ENCODE peak calls at places on chromosomes 7 and 10, in four cellular contexts. O, F, S and G are unnamed samples.

GRCh38 chr10:4652111-4653010 is 173.6 kb upstream of the AKR1E2 start:
- DNase-seq in O (no peak), F (no peak), S (no peak), G (no peak)

GRCh38 chr10:72308320-72308987 is 34.7 kb downstream of the DDIT4 start:
- DNase-seq in O (peak; percentile 82), F (peak; percentile 72), S (peak; percentile 64), G (no peak)

GRCh38 chr10:124639206-124639605 is 105.0 kb downstream of the FAM53B start:
- DNase-seq in O (no peak), F (no peak), S (no peak), G (no peak)

GRCh38 chr7:130272456-130273080 is 5.9 kb downstream of the CPA2 start:
- DNase-seq in O (no peak), F (no peak), S (no peak), G (no peak)

GRCh38 chr10:31018977-31019376 is 12.7 kb downstream of the ZNF438 start:
- DNase-seq in O (no peak), F (no peak), S (peak; percentile 81), G (no peak)

GRCh38 chr10:61744469-61744868 is 81.7 kb downstream of the CABCOCO1 start:
- DNase-seq in O (no peak), F (peak; percentile 35), S (no peak), G (no peak)

GRCh38 chr10:4352566-4352961 is 473.4 kb upstream of the AKR1E2 start:
- DNase-seq in O (no peak), F (no peak), S (no peak), G (no peak)

GRCh38 chr7:104548861-104549260 is 220.5 kb downstream of the LHFPL3 start:
- DNase-seq in O (peak; percentile 1), F (no peak), S (no peak), G (no peak)

GRCh38 chr7:26326211-26326610 is 34.5 kb downstream of the SNX10 start:
- DNase-seq in O (no peak), F (no peak), S (no peak), G (no peak)

GRCh38 chr10:59678884-59679301 is 30.8 kb downstream of the SLC16A9 start:
- DNase-seq in O (no peak), F (no peak), S (no peak), G (no peak)

GRCh38 chr10:74869635-74870034 is 43.2 kb downstream of the KAT6B start:
- DNase-seq in O (no peak), F (no peak), S (no peak), G (no peak)

GRCh38 chr7:47329320-47329926 is 252.5 kb downstream of the TNS3 start:
- DNase-seq in O (no peak), F (no peak), S (no peak), G (no peak)
- TF ChIP-seq TCF7L2 in O (no peak), F (no peak), S (no peak), G (no peak)

GRCh38 chr7:47804767-47805545 is 143.3 kb downstream of the PKD1L1 start:
- DNase-seq in O (no peak), F (no peak), S (no peak), G (no peak)
- TF ChIP-seq TCF7L2 in O (no peak), F (no peak), S (no peak), G (no peak)

GRCh38 chr10:69375307-69376151 is 41.2 kb downstream of the TACR2 start:
- DNase-seq in O (no peak), F (peak; percentile 59), S (no peak), G (no peak)

GRCh38 chr10:69374931-69375306 is 41.8 kb downstream of the TACR2 start:
- DNase-seq in O (no peak), F (no peak), S (no peak), G (no peak)

GRCh38 chr10:69376662-69377061 is 40.1 kb downstream of the TACR2 start:
- DNase-seq in O (no peak), F (no peak), S (no peak), G (no peak)

GRCh38 chr10:69374242-69374641 is 42.5 kb downstream of the TACR2 start:
- DNase-seq in O (no peak), F (no peak), S (no peak), G (no peak)

DNA sequence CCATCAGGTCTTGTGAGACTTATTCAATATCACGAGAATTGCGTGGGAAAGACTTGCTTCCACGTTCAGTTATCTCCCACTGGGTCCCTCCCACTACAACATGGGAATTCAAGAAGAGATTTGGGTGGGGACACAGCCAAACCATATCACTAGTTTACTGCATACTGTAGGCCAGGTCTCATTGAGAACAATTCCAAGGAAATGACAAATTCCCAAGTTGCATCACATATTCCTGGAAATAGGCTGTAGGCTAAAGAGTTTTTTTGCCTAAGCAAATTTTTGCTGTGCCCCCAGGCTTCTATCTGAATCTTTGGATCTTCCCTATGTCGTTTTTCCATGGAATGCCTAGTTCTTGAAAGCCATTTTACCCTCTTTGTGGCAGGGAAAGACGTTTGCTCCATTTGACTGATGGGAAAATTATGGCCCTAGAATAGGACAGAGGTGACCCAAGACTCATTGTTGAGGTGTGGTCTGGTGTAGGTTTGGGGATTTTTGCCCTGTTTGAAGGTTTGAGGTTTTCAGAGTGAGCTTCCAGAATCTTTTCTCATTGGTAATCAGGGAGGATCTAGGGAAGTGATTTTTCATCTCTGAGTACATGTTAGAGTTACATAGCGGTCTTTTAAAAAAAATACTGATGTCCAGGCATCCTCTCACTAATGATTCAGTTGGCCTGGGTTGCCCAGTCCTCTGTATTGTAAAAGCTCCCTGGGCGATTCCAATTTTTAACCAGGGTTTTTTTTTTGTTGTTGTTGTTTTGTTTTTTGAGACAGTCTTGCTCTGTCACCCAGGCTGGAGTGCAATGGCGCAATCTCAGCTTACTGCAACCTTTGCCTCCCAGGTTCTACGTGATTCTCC is 44.4 kb downstream of the TACR2 start:
- DNase-seq in O (no peak), F (no peak), S (no peak), G (no peak)
- TF ChIP-seq TCF7L2 in O (no peak), F (no peak), S (no peak), G (no peak)

DNA sequence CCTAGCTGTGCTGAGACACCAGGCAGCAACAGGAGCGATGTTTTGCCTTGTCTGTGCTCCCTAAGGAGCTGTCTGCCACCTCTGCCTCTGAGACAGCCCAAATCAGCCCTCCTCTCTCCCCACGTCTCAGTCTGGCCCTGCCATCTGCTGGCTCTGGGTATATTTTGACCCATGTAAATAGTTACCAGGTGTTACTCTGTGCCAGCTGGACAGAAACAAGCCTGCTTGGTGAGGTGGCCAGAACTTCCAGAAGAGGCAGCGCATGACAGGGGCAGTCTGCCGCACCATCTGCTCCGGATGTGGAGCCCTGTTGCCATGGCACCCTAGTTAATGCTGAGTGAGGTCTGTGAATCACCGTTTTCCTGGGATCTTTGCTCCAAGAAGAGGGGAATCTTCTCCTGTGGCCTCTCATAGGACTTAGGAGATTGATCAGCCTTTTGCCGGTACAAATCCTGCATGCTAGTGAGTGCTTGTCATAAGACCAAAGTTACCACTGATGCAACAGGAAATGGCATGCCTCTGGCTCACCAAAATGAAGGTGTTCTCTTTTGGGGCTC is 31.8 kb downstream of the GSTO2 start:
- DNase-seq in O (no peak), F (no peak), S (no peak), G (no peak)
- TF ChIP-seq TCF7L2 in O (no peak), F (no peak), S (no peak), G (no peak)

GRCh38 chr10:45000138-45000763 is 472 bp upstream of the ZNF22 start:
- DNase-seq in O (no peak), F (no peak), S (no peak), G (no peak)

GRCh38 chr10:45003432-45004000 is 2.8 kb downstream of the ZNF22 start:
- DNase-seq in O (no peak), F (no peak), S (no peak), G (no peak)

GRCh38 chr10:45000764-45001381 is at the start of gene ZNF22:
- DNase-seq in O (no peak), F (peak; percentile 95), S (no peak), G (no peak)

GRCh38 chr10:45004661-45005060 is 3.9 kb downstream of the ZNF22 start:
- DNase-seq in O (no peak), F (no peak), S (peak; percentile 55), G (no peak)

GRCh38 chr10:45001382-45002148 is 842 bp downstream of the ZNF22 start:
- DNase-seq in O (no peak), F (peak; percentile 50), S (no peak), G (peak; percentile 62)
- TF ChIP-seq TCF7L2 in O (no peak), F (no peak), S (no peak), G (no peak)

GRCh38 chr10:119723161-119723560 is 2.7 kb upstream of the INPP5F start:
- DNase-seq in O (no peak), F (no peak), S (no peak), G (no peak)

GRCh38 chr10:119725550-119726290 is at the start of gene INPP5F:
- DNase-seq in O (peak; percentile 97), F (peak; percentile 97), S (peak; percentile 95), G (peak; percentile 89)

GRCh38 chr10:119726291-119727261 is 726 bp downstream of the INPP5F start:
- DNase-seq in O (no peak), F (peak; percentile 61), S (no peak), G (no peak)

GRCh38 chr10:119723624-119724023 is 2.2 kb upstream of the INPP5F start:
- DNase-seq in O (no peak), F (no peak), S (peak; percentile 48), G (no peak)

GRCh38 chr10:119724630-119725549 is 960 bp upstream of the INPP5F start:
- DNase-seq in O (no peak), F (no peak), S (peak; percentile 37), G (no peak)
- TF ChIP-seq TCF7L2 in O (no peak), F (no peak), S (no peak), G (no peak)

DNA sequence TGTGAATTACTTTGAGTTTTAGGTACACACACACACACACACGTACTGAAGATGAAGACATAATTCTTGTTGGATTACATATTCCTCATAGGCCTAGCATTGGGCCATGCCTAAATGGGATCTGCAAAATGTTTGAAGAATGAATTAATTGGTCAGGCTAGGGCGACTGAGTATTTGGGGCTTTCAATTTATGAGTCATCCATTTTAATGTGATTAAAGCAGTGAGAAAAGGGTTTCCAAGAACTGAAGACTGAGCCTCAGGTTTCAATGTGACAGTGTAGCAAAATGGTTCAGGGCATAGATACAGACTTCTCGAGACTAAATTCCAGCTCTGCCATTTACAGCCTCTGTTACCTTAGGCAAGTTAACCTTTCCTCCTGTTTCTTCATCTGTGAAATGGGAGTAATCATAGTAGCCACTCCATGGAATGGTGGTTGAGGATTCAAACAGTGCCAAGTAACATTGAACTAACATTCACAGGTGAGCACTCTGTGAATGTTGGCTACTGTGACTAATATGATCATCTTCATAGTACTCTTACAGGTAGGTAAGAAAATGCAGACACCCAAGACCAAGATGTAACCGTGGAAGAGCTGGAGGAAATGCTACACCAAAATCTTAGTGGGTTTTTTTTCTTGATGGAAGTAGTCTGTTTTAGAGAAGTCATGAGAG is 7.6 kb downstream of the BPGM start:
- DNase-seq in O (no peak), F (no peak), S (no peak), G (no peak)
- TF ChIP-seq TCF7L2 in O (no peak), F (no peak), S (no peak), G (no peak)

DNA sequence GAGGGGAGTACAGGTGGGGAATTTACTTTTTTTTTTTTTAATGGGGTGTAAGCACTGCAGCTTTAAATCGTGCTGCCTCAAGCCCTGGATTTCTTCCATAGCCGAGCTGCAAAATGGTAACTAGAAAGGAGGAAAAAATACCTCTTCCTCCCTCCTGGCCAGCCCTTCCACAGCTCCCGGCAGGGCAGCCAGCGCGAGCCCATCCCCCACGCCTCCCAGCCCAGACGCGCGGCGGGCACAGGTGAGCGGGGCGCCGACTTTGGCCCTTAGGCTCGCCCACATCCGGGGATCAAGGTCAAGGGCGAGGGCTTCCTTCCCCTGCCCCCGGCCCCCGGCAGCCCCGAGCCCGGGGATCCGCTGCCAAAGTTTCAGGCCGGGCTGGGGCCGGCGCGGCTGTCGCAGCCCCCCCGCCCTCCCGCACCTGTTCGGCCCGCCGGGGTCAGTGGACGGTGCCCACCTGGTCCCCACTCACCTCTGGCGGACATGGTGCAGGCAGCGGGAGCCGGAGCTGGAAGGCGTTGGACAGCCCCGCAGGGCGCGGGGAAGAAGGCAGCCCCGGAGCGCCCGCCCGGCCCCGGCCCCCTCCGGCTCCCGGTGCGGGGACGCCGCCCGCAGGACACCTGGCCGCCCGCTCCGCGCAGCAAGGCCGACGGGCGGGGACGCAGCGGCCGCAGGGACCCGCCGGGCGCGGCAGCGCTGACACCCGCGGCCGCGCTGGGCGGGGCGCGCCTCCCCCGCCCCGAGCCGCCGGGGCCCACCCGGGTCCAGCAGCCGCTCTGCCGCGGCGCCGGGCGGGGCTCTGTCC is 53.8 kb upstream of the FHIP2A start:
- DNase-seq in O (no peak), F (peak; percentile 17), S (no peak), G (no peak)
- TF ChIP-seq TCF7L2 in O (peak; percentile 15), F (no peak), S (no peak), G (no peak)